ENCODE peak calls at places on chromosomes 11 and 22, in five cellular contexts. One of them, this sample, is unnamed.

GRCh38 chr11:96967616-96968015 is 577.8 kb downstream of the JRKL start:
- DNase-seq in posterior cingulate gyrus: no peak
- DNase-seq in H54: no peak
- DNase-seq in naive thymus-derived CD8-positive, alpha-beta T cell: no peak
- DNase-seq in posterior vena cava: no peak
- DNase-seq in this sample: no peak

GRCh38 chr11:77151804-77152513 is 23.9 kb downstream of the MYO7A start:
- DNase-seq in H54: no peak
- DNase-seq in naive thymus-derived CD8-positive, alpha-beta T cell: peak; percentile 65
- DNase-seq in posterior cingulate gyrus: peak; percentile 81
- DNase-seq in posterior vena cava: no peak
- DNase-seq in this sample: no peak

GRCh38 chr11:124301482-124301881 is 12.3 kb downstream of the OR8D1 start:
- DNase-seq in H54: no peak
- DNase-seq in naive thymus-derived CD8-positive, alpha-beta T cell: no peak
- DNase-seq in posterior vena cava: no peak
- DNase-seq in posterior cingulate gyrus: no peak
- DNase-seq in this sample: no peak

GRCh38 chr11:81165164-81165563 is 1568.5 kb downstream of the FAM181B start:
- DNase-seq in H54: no peak
- DNase-seq in posterior vena cava: no peak
- DNase-seq in naive thymus-derived CD8-positive, alpha-beta T cell: no peak
- DNase-seq in posterior cingulate gyrus: no peak
- DNase-seq in this sample: no peak

GRCh38 chr11:75873417-75874148 is 58.6 kb downstream of the UVRAG start:
- DNase-seq in posterior cingulate gyrus: no peak
- DNase-seq in naive thymus-derived CD8-positive, alpha-beta T cell: no peak
- DNase-seq in H54: no peak
- DNase-seq in posterior vena cava: no peak
- DNase-seq in this sample: no peak

GRCh38 chr11:43879789-43880639 is 617 bp upstream of the ALKBH3 start:
- DNase-seq in posterior vena cava: no peak
- DNase-seq in H54: no peak
- DNase-seq in naive thymus-derived CD8-positive, alpha-beta T cell: no peak
- DNase-seq in posterior cingulate gyrus: no peak
- DNase-seq in this sample: no peak

GRCh38 chr11:2929880-2930704 is 872 bp upstream of the PHLDA2 start:
- DNase-seq in posterior cingulate gyrus: peak; percentile 68
- DNase-seq in naive thymus-derived CD8-positive, alpha-beta T cell: no peak
- DNase-seq in posterior vena cava: peak; percentile 86
- DNase-seq in H54: peak; percentile 63
- DNase-seq in this sample: no peak

GRCh38 chr11:64510759-64511158 is 80.3 kb upstream of the SLC22A12 start:
- DNase-seq in naive thymus-derived CD8-positive, alpha-beta T cell: no peak
- DNase-seq in H54: no peak
- DNase-seq in posterior vena cava: peak; percentile 50
- DNase-seq in posterior cingulate gyrus: no peak
- DNase-seq in this sample: no peak

GRCh38 chr11:45144126-45145082 is 2.0 kb upstream of the PRDM11 start:
- DNase-seq in posterior cingulate gyrus: no peak
- DNase-seq in naive thymus-derived CD8-positive, alpha-beta T cell: no peak
- DNase-seq in posterior vena cava: no peak
- DNase-seq in H54: no peak
- DNase-seq in this sample: no peak

GRCh38 chr11:30059172-30059815 is 42.5 kb upstream of the KCNA4 start:
- DNase-seq in H54: no peak
- DNase-seq in posterior cingulate gyrus: no peak
- DNase-seq in posterior vena cava: no peak
- DNase-seq in naive thymus-derived CD8-positive, alpha-beta T cell: no peak
- DNase-seq in this sample: no peak

GRCh38 chr11:8527939-8528338 is 66.1 kb downstream of the STK33 start:
- DNase-seq in naive thymus-derived CD8-positive, alpha-beta T cell: no peak
- DNase-seq in H54: no peak
- DNase-seq in posterior vena cava: no peak
- DNase-seq in posterior cingulate gyrus: no peak
- DNase-seq in this sample: no peak

GRCh38 chr11:129249351-129249750 is 57.2 kb upstream of the ARHGAP32 start:
- DNase-seq in posterior vena cava: no peak
- DNase-seq in naive thymus-derived CD8-positive, alpha-beta T cell: no peak
- DNase-seq in H54: no peak
- DNase-seq in posterior cingulate gyrus: no peak
- DNase-seq in this sample: no peak

GRCh38 chr11:98536023-98536422 is 484.7 kb upstream of the CNTN5 start:
- DNase-seq in posterior vena cava: no peak
- DNase-seq in H54: no peak
- DNase-seq in posterior cingulate gyrus: no peak
- DNase-seq in naive thymus-derived CD8-positive, alpha-beta T cell: no peak
- DNase-seq in this sample: no peak

GRCh38 chr22:40412441-40412840 is 42.0 kb downstream of the SGSM3 start:
- DNase-seq in posterior vena cava: no peak
- DNase-seq in posterior cingulate gyrus: no peak
- DNase-seq in naive thymus-derived CD8-positive, alpha-beta T cell: no peak
- DNase-seq in H54: no peak
- DNase-seq in this sample: no peak

GRCh38 chr11:62671272-62671603 is 235 bp upstream of the UQCC3 start:
- DNase-seq in posterior cingulate gyrus: no peak
- DNase-seq in naive thymus-derived CD8-positive, alpha-beta T cell: no peak
- DNase-seq in H54: no peak
- DNase-seq in posterior vena cava: no peak
- DNase-seq in this sample: peak; percentile 41

GRCh38 chr11:104136861-104137260 is 27.1 kb downstream of the PDGFD start:
- DNase-seq in posterior cingulate gyrus: no peak
- DNase-seq in naive thymus-derived CD8-positive, alpha-beta T cell: no peak
- DNase-seq in H54: no peak
- DNase-seq in posterior vena cava: no peak
- DNase-seq in this sample: no peak

GRCh38 chr11:64358907-64359711 is at the start of gene RPS6KA4:
- DNase-seq in posterior cingulate gyrus: peak; percentile 87
- DNase-seq in posterior vena cava: no peak
- DNase-seq in H54: peak; percentile 82
- DNase-seq in naive thymus-derived CD8-positive, alpha-beta T cell: peak; percentile 39
- DNase-seq in this sample: peak; percentile 75

GRCh38 chr11:77411238-77411637 is 62.7 kb downstream of the PAK1 start:
- DNase-seq in posterior cingulate gyrus: peak; percentile 74
- DNase-seq in H54: peak; percentile 6
- DNase-seq in naive thymus-derived CD8-positive, alpha-beta T cell: no peak
- DNase-seq in posterior vena cava: no peak
- DNase-seq in this sample: no peak

GRCh38 chr11:93740802-93741093 is 547 bp downstream of the TAF1D start:
- DNase-seq in posterior vena cava: peak; percentile 90
- DNase-seq in posterior cingulate gyrus: peak; percentile 82
- DNase-seq in H54: no peak
- DNase-seq in naive thymus-derived CD8-positive, alpha-beta T cell: peak; percentile 62
- DNase-seq in this sample: no peak

GRCh38 chr11:128597209-128597608 is 9.9 kb upstream of the ETS1 start:
- DNase-seq in naive thymus-derived CD8-positive, alpha-beta T cell: no peak
- DNase-seq in posterior cingulate gyrus: no peak
- DNase-seq in posterior vena cava: no peak
- DNase-seq in H54: no peak
- DNase-seq in this sample: no peak

GRCh38 chr22:37999640-38000272 is 15.4 kb upstream of the SOX10 start:
- DNase-seq in H54: peak; percentile 86
- DNase-seq in posterior vena cava: no peak
- DNase-seq in posterior cingulate gyrus: peak; percentile 81
- DNase-seq in naive thymus-derived CD8-positive, alpha-beta T cell: no peak
- DNase-seq in this sample: no peak

GRCh38 chr22:25085930-25086901 is 113.4 kb upstream of the CRYBB3 start:
- DNase-seq in naive thymus-derived CD8-positive, alpha-beta T cell: no peak
- DNase-seq in H54: no peak
- DNase-seq in posterior cingulate gyrus: no peak
- DNase-seq in posterior vena cava: peak; percentile 88
- DNase-seq in this sample: no peak

GRCh38 chr11:3942956-3943497 is 87.6 kb downstream of the STIM1 start:
- DNase-seq in H54: no peak
- DNase-seq in naive thymus-derived CD8-positive, alpha-beta T cell: no peak
- DNase-seq in posterior vena cava: no peak
- DNase-seq in posterior cingulate gyrus: no peak
- DNase-seq in this sample: no peak